ENCODE peak calls at places on chromosomes 2 and 18, in four cellular contexts. One of them, this sample, is unnamed.

GRCh38 chr2:242032780-242033656 is 163.5 kb downstream of the RTP5 start:
- DNase-seq in GM12878: no peak
- DNase-seq in HepG2: no peak
- DNase-seq in SK-N-SH: no peak
- DNase-seq in this sample: no peak

GRCh38 chr18:10544093-10544748 is 18.4 kb downstream of the NAPG start:
- DNase-seq in GM12878: no peak
- DNase-seq in HepG2: no peak
- DNase-seq in SK-N-SH: no peak
- DNase-seq in this sample: no peak

GRCh38 chr2:104758199-104758620 is 95.7 kb upstream of the POU3F3 start:
- DNase-seq in GM12878: no peak
- DNase-seq in HepG2: no peak
- DNase-seq in SK-N-SH: no peak
- DNase-seq in this sample: peak; percentile 72

GRCh38 chr18:10274327-10274726 is 180.1 kb upstream of the APCDD1 start:
- DNase-seq in GM12878: no peak
- DNase-seq in HepG2: no peak
- DNase-seq in SK-N-SH: no peak
- DNase-seq in this sample: no peak

GRCh38 chr2:36427790-36428243 is 72.2 kb downstream of the CRIM1 start:
- DNase-seq in GM12878: no peak
- DNase-seq in HepG2: peak; percentile 20
- DNase-seq in SK-N-SH: no peak
- DNase-seq in this sample: no peak

GRCh38 chr2:129757915-129758421 is 221.5 kb upstream of the RAB6C start:
- DNase-seq in GM12878: no peak
- DNase-seq in HepG2: no peak
- DNase-seq in SK-N-SH: peak; percentile 42
- DNase-seq in this sample: no peak

GRCh38 chr2:229245013-229245412 is 26.1 kb downstream of the PID1 start:
- DNase-seq in GM12878: no peak
- DNase-seq in HepG2: no peak
- DNase-seq in SK-N-SH: no peak
- DNase-seq in this sample: no peak

GRCh38 chr2:1101011-1101410 is 150.4 kb downstream of the SNTG2 start:
- DNase-seq in GM12878: no peak
- DNase-seq in HepG2: no peak
- DNase-seq in SK-N-SH: no peak
- DNase-seq in this sample: no peak

GRCh38 chr2:119282966-119283511 is 59.4 kb downstream of the STEAP3 start:
- DNase-seq in GM12878: no peak
- DNase-seq in HepG2: no peak
- DNase-seq in SK-N-SH: no peak
- DNase-seq in this sample: no peak

GRCh38 chr2:191222507-191222906 is 22.7 kb upstream of the MYO1B start:
- DNase-seq in GM12878: no peak
- DNase-seq in HepG2: no peak
- DNase-seq in SK-N-SH: no peak
- DNase-seq in this sample: no peak

GRCh38 chr18:56873441-56874140 is 222.4 kb downstream of the WDR7 start:
- DNase-seq in GM12878: no peak
- DNase-seq in HepG2: peak; percentile 28
- DNase-seq in SK-N-SH: no peak
- DNase-seq in this sample: no peak

GRCh38 chr2:104425850-104426581 is 427.9 kb upstream of the POU3F3 start:
- DNase-seq in GM12878: no peak
- DNase-seq in HepG2: no peak
- DNase-seq in SK-N-SH: no peak
- DNase-seq in this sample: no peak

GRCh38 chr2:101751276-101751675 is 53.8 kb downstream of the MAP4K4 start:
- DNase-seq in GM12878: no peak
- DNase-seq in HepG2: no peak
- DNase-seq in SK-N-SH: no peak
- DNase-seq in this sample: no peak

GRCh38 chr2:68732533-68732932 is 2.1 kb upstream of the ARHGAP25 start:
- DNase-seq in GM12878: no peak
- DNase-seq in HepG2: no peak
- DNase-seq in SK-N-SH: no peak
- DNase-seq in this sample: no peak

GRCh38 chr18:14961991-14962390 is 214.0 kb downstream of the ANKRD30B start:
- DNase-seq in GM12878: no peak
- DNase-seq in HepG2: no peak
- DNase-seq in SK-N-SH: no peak
- DNase-seq in this sample: no peak

GRCh38 chr18:47410139-47410538 is 158.7 kb upstream of the SKOR2 start:
- DNase-seq in GM12878: no peak
- DNase-seq in HepG2: no peak
- DNase-seq in SK-N-SH: no peak
- DNase-seq in this sample: no peak

GRCh38 chr2:237517990-237518389 is 30.9 kb downstream of the MLPH start:
- DNase-seq in GM12878: no peak
- DNase-seq in HepG2: no peak
- DNase-seq in SK-N-SH: no peak
- DNase-seq in this sample: no peak

GRCh38 chr2:68379184-68379708 is 14.2 kb downstream of the PLEK start:
- DNase-seq in GM12878: no peak
- DNase-seq in HepG2: no peak
- DNase-seq in SK-N-SH: no peak
- DNase-seq in this sample: no peak

GRCh38 chr2:8049851-8050571 is 631.8 kb upstream of the ID2 start:
- DNase-seq in GM12878: peak; percentile 79
- DNase-seq in HepG2: no peak
- DNase-seq in SK-N-SH: no peak
- DNase-seq in this sample: no peak

GRCh38 chr18:3454365-3455089 is 4.6 kb downstream of the TGIF1 start:
- DNase-seq in GM12878: peak; percentile 19
- DNase-seq in HepG2: peak; percentile 66
- DNase-seq in SK-N-SH: peak; percentile 51
- DNase-seq in this sample: no peak

GRCh38 chr2:176490061-176490861 is 221.0 kb downstream of the MTX2 start:
- DNase-seq in GM12878: no peak
- DNase-seq in HepG2: no peak
- DNase-seq in SK-N-SH: peak; percentile 27
- DNase-seq in this sample: peak; percentile 43

GRCh38 chr2:15939556-15939853 is 845 bp upstream of the MYCN start:
- DNase-seq in GM12878: no peak
- DNase-seq in HepG2: no peak
- DNase-seq in SK-N-SH: peak; percentile 88
- DNase-seq in this sample: no peak

GRCh38 chr2:18473241-18473841 is 87.1 kb downstream of the RDH14 start:
- DNase-seq in GM12878: no peak
- DNase-seq in HepG2: no peak
- DNase-seq in SK-N-SH: no peak
- DNase-seq in this sample: no peak

GRCh38 chr18:23403310-23403709 is 49.8 kb upstream of the RIOK3 start:
- DNase-seq in GM12878: no peak
- DNase-seq in HepG2: no peak
- DNase-seq in SK-N-SH: no peak
- DNase-seq in this sample: no peak

GRCh38 chr2:165635532-165635931 is 158.5 kb downstream of the GALNT3 start:
- DNase-seq in GM12878: no peak
- DNase-seq in HepG2: no peak
- DNase-seq in SK-N-SH: no peak
- DNase-seq in this sample: no peak

GRCh38 chr2:96325038-96325883 is at the start of gene ITPRIPL1:
- DNase-seq in GM12878: no peak
- DNase-seq in HepG2: peak; percentile 26
- DNase-seq in SK-N-SH: peak; percentile 90
- DNase-seq in this sample: no peak

GRCh38 chr2:289362-290089 is 1.6 kb upstream of the ALKAL2 start:
- DNase-seq in GM12878: no peak
- DNase-seq in HepG2: no peak
- DNase-seq in SK-N-SH: peak; percentile 64
- DNase-seq in this sample: no peak

GRCh38 chr2:3634631-3635091 is 23.3 kb upstream of the ALLC start:
- DNase-seq in GM12878: no peak
- DNase-seq in HepG2: no peak
- DNase-seq in SK-N-SH: no peak
- DNase-seq in this sample: no peak

GRCh38 chr2:100245681-100246080 is 76.6 kb downstream of the LONRF2 start:
- DNase-seq in GM12878: no peak
- DNase-seq in HepG2: no peak
- DNase-seq in SK-N-SH: no peak
- DNase-seq in this sample: no peak

GRCh38 chr2:25078171-25079049 is 36.5 kb downstream of the EFR3B start:
- DNase-seq in GM12878: no peak
- DNase-seq in HepG2: peak; percentile 23
- DNase-seq in SK-N-SH: no peak
- DNase-seq in this sample: no peak

GRCh38 chr2:12607971-12608370 is 108.8 kb upstream of the TRIB2 start:
- DNase-seq in GM12878: no peak
- DNase-seq in HepG2: no peak
- DNase-seq in SK-N-SH: no peak
- DNase-seq in this sample: no peak

GRCh38 chr2:238440767-238441166 is 14.0 kb downstream of the ASB1 start:
- DNase-seq in GM12878: no peak
- DNase-seq in HepG2: no peak
- DNase-seq in SK-N-SH: no peak
- DNase-seq in this sample: no peak

GRCh38 chr2:167581961-167582574 is 665.3 kb downstream of the STK39 start:
- DNase-seq in GM12878: no peak
- DNase-seq in HepG2: no peak
- DNase-seq in SK-N-SH: no peak
- DNase-seq in this sample: no peak

GRCh38 chr2:8044046-8044594 is 637.7 kb upstream of the ID2 start:
- DNase-seq in GM12878: no peak
- DNase-seq in HepG2: no peak
- DNase-seq in SK-N-SH: no peak
- DNase-seq in this sample: no peak

GRCh38 chr2:241763551-241764271 is 12.9 kb upstream of the GAL3ST2 start:
- DNase-seq in GM12878: no peak
- DNase-seq in HepG2: no peak
- DNase-seq in SK-N-SH: no peak
- DNase-seq in this sample: no peak

GRCh38 chr2:124145982-124146381 is 120.9 kb downstream of the CNTNAP5 start:
- DNase-seq in GM12878: no peak
- DNase-seq in HepG2: no peak
- DNase-seq in SK-N-SH: no peak
- DNase-seq in this sample: no peak

GRCh38 chr18:78407456-78407823 is 572.2 kb upstream of the SALL3 start:
- DNase-seq in GM12878: no peak
- DNase-seq in HepG2: no peak
- DNase-seq in SK-N-SH: no peak
- DNase-seq in this sample: no peak

GRCh38 chr2:19580264-19580663 is 221.8 kb upstream of the OSR1 start:
- DNase-seq in GM12878: no peak
- DNase-seq in HepG2: no peak
- DNase-seq in SK-N-SH: no peak
- DNase-seq in this sample: no peak
- TF ChIP-seq TCF12 in GM12878: no peak
- TF ChIP-seq TCF12 in HepG2: no peak
- TF ChIP-seq TCF12 in SK-N-SH: no peak
- TF ChIP-seq TCF12 in this sample: no peak

GRCh38 chr2:82954868-82955267 is 1504.2 kb downstream of the SUCLG1 start:
- DNase-seq in GM12878: no peak
- DNase-seq in HepG2: no peak
- DNase-seq in SK-N-SH: no peak
- DNase-seq in this sample: no peak
- TF ChIP-seq YY1 in GM12878: no peak
- TF ChIP-seq YY1 in HepG2: no peak
- TF ChIP-seq YY1 in SK-N-SH: no peak
- TF ChIP-seq YY1 in this sample: no peak

DNA sequence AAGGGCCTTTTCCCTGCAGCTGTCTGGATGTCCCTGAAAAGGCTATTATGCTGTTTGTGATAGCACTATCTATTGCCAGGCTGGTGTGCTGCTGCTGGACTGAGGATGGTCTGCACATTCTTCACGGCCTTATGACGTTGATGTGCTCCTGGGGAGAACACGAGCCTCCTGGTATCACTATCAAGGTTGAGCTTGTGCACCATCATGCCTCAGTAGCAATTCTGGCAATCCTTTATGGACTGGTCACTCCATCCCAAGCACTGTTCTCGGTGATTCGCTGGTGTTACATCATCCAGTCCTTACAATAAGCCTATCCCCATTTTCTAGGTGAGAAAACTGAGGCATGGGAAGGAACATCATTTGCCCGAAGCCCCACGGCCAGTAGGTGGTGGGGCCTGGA is 18.2 kb upstream of the CCBE1 start:
- DNase-seq in GM12878: no peak
- DNase-seq in HepG2: no peak
- DNase-seq in SK-N-SH: no peak
- DNase-seq in this sample: no peak
- H3K9ac ChIP-seq in GM12878: no peak overlapping the region
- H3K9ac ChIP-seq in HepG2: no peak overlapping the region
- H3K9ac ChIP-seq in SK-N-SH: peak overlapping the region; percentile 55
- H3K9ac ChIP-seq in this sample: no peak overlapping the region

GRCh38 chr18:61025596-61025995 is 307.6 kb upstream of the CDH20 start:
- DNase-seq in GM12878: no peak
- DNase-seq in HepG2: no peak
- DNase-seq in SK-N-SH: no peak
- DNase-seq in this sample: no peak
- TF ChIP-seq TCF12 in GM12878: no peak
- TF ChIP-seq TCF12 in HepG2: no peak
- TF ChIP-seq TCF12 in SK-N-SH: no peak
- TF ChIP-seq TCF12 in this sample: no peak

DNA sequence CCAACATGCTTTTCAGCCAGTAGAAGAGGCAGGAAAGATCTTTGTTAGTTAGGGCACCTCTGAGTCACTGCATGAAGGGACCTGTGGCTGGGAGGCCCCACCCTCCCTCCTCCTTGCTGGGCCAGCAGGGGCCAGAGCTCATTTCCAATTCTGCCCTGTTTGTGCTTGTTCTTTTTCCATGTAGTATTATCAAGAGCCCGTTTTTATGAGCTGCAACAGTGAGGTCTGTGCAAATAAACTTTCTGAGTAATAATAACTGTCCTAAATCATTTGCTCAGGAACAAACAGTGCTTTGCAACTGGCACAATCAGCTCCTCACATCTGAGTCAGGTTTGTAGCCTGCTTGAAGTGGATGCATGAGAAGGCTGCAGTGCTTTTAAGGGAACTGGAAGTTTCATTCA is 128.0 kb downstream of the ARL4C start:
- DNase-seq in GM12878: no peak
- DNase-seq in HepG2: no peak
- DNase-seq in SK-N-SH: no peak
- DNase-seq in this sample: no peak
- TF ChIP-seq YY1 in GM12878: no peak
- TF ChIP-seq YY1 in HepG2: no peak
- TF ChIP-seq YY1 in SK-N-SH: no peak
- TF ChIP-seq YY1 in this sample: no peak